ENCODE peak calls at places on chromosomes 16 and 17, in seven cellular contexts. One of them, this sample, is unnamed.
A peak's percentile ranks its signal among the peaks of the same experiment; 100 is the strongest.

GRCh38 chr16:11677959-11678881 is 10.0 kb downstream of the SNN start:
- DNase-seq in HTR-8/SVneo: no peak
- DNase-seq in activated gamma-delta T cell treated with anti-CD3 and anti-CD28 coated beads, Interleukin-2, amount 50 U/mL, for 16 hours: no peak
- DNase-seq in NCI-H460: no peak
- DNase-seq in G401: peak; percentile 4
- DNase-seq in heart right ventricle: no peak
- DNase-seq in iPS-NIHi11: no peak
- DNase-seq in this sample: no peak

GRCh38 chr16:69831212-69832123 is 69.3 kb downstream of the WWP2 start:
- DNase-seq in HTR-8/SVneo: no peak
- DNase-seq in G401: no peak
- DNase-seq in heart right ventricle: no peak
- DNase-seq in iPS-NIHi11: no peak
- DNase-seq in activated gamma-delta T cell treated with anti-CD3 and anti-CD28 coated beads, Interleukin-2, amount 50 U/mL, for 16 hours: no peak
- DNase-seq in NCI-H460: no peak
- DNase-seq in this sample: no peak

GRCh38 chr17:7916799-7917198 is 710 bp upstream of the RNF227 start:
- DNase-seq in heart right ventricle: no peak
- DNase-seq in activated gamma-delta T cell treated with anti-CD3 and anti-CD28 coated beads, Interleukin-2, amount 50 U/mL, for 16 hours: no peak
- DNase-seq in G401: no peak
- DNase-seq in iPS-NIHi11: no peak
- DNase-seq in NCI-H460: no peak
- DNase-seq in HTR-8/SVneo: peak; percentile 21
- DNase-seq in this sample: no peak

GRCh38 chr16:86018487-86018886 is 119.5 kb downstream of the IRF8 start:
- DNase-seq in iPS-NIHi11: no peak
- DNase-seq in HTR-8/SVneo: no peak
- DNase-seq in G401: no peak
- DNase-seq in NCI-H460: no peak
- DNase-seq in heart right ventricle: peak; percentile 72
- DNase-seq in activated gamma-delta T cell treated with anti-CD3 and anti-CD28 coated beads, Interleukin-2, amount 50 U/mL, for 16 hours: no peak
- DNase-seq in this sample: peak; percentile 66

GRCh38 chr17:3893720-3894116 is 865 bp upstream of the CAMKK1 start:
- DNase-seq in G401: no peak
- DNase-seq in iPS-NIHi11: no peak
- DNase-seq in HTR-8/SVneo: no peak
- DNase-seq in NCI-H460: no peak
- DNase-seq in activated gamma-delta T cell treated with anti-CD3 and anti-CD28 coated beads, Interleukin-2, amount 50 U/mL, for 16 hours: no peak
- DNase-seq in heart right ventricle: no peak
- DNase-seq in this sample: no peak

GRCh38 chr17:681738-682137 is 32.9 kb downstream of the VPS53 start:
- DNase-seq in HTR-8/SVneo: peak; percentile 52
- DNase-seq in iPS-NIHi11: no peak
- DNase-seq in activated gamma-delta T cell treated with anti-CD3 and anti-CD28 coated beads, Interleukin-2, amount 50 U/mL, for 16 hours: no peak
- DNase-seq in NCI-H460: no peak
- DNase-seq in heart right ventricle: no peak
- DNase-seq in G401: no peak
- DNase-seq in this sample: no peak

GRCh38 chr16:4260360-4260759 is 12.5 kb downstream of the TFAP4 start:
- DNase-seq in iPS-NIHi11: no peak
- DNase-seq in heart right ventricle: no peak
- DNase-seq in G401: no peak
- DNase-seq in HTR-8/SVneo: no peak
- DNase-seq in NCI-H460: no peak
- DNase-seq in activated gamma-delta T cell treated with anti-CD3 and anti-CD28 coated beads, Interleukin-2, amount 50 U/mL, for 16 hours: no peak
- DNase-seq in this sample: no peak

GRCh38 chr17:48970865-48971687 is 2.7 kb upstream of the GIP start:
- DNase-seq in HTR-8/SVneo: no peak
- DNase-seq in NCI-H460: no peak
- DNase-seq in activated gamma-delta T cell treated with anti-CD3 and anti-CD28 coated beads, Interleukin-2, amount 50 U/mL, for 16 hours: no peak
- DNase-seq in heart right ventricle: no peak
- DNase-seq in iPS-NIHi11: no peak
- DNase-seq in G401: no peak
- DNase-seq in this sample: no peak

GRCh38 chr16:58733248-58733670 is 857 bp downstream of the GOT2 start:
- DNase-seq in iPS-NIHi11: no peak
- DNase-seq in NCI-H460: no peak
- DNase-seq in heart right ventricle: no peak
- DNase-seq in activated gamma-delta T cell treated with anti-CD3 and anti-CD28 coated beads, Interleukin-2, amount 50 U/mL, for 16 hours: no peak
- DNase-seq in HTR-8/SVneo: no peak
- DNase-seq in G401: peak; percentile 40
- DNase-seq in this sample: no peak

GRCh38 chr16:85394511-85395206 is 218.5 kb upstream of the GSE1 start:
- DNase-seq in NCI-H460: no peak
- DNase-seq in HTR-8/SVneo: no peak
- DNase-seq in heart right ventricle: no peak
- DNase-seq in iPS-NIHi11: no peak
- DNase-seq in activated gamma-delta T cell treated with anti-CD3 and anti-CD28 coated beads, Interleukin-2, amount 50 U/mL, for 16 hours: no peak
- DNase-seq in G401: no peak
- DNase-seq in this sample: peak; percentile 43

This sample was measured in cardiac septum.